ENCODE peak calls at places on chromosome 5, in six cellular contexts. V, O, L, F, S and P are unnamed samples.

GRCh38 chr5:50699737-50700136 is 33.3 kb downstream of the PARP8 start:
- DNase-seq in V (no peak), O (peak), L (no peak), F (no peak), S (no peak), P (no peak)

GRCh38 chr5:139371482-139372435 is 11.3 kb downstream of the SLC23A1 start:
- DNase-seq in V (no peak), O (no peak), L (no peak), F (peak), S (peak), P (no peak)

GRCh38 chr5:34833991-34834793 is 4.8 kb upstream of the TTC23L start:
- DNase-seq in V (no peak), O (no peak), L (no peak), F (no peak), S (no peak), P (no peak)

GRCh38 chr5:9536717-9537116 is 9.2 kb downstream of the SEMA5A start:
- DNase-seq in V (no peak), O (no peak), L (peak), F (no peak), S (peak), P (no peak)

GRCh38 chr5:136032564-136032963 is 3.8 kb downstream of the TGFBI start:
- DNase-seq in V (peak), O (peak), L (no peak), F (no peak), S (no peak), P (no peak)

GRCh38 chr5:149641000-149641576 is 59.8 kb downstream of the ARHGEF37 start:
- DNase-seq in V (no peak), O (no peak), L (peak), F (peak), S (peak), P (no peak)

GRCh38 chr5:142015781-142016533 is 3.1 kb upstream of the GNPDA1 start:
- DNase-seq in V (no peak), O (peak), L (no peak), F (no peak), S (no peak), P (no peak)

GRCh38 chr5:74631088-74631960 is 9.2 kb downstream of the ENC1 start:
- DNase-seq in V (no peak), O (peak), L (no peak), F (no peak), S (no peak), P (no peak)

GRCh38 chr5:111755942-111756353 is 1.0 kb downstream of the NREP start:
- DNase-seq in V (no peak), O (peak), L (no peak), F (no peak), S (no peak), P (no peak)

GRCh38 chr5:111757582-111758283 is 739 bp upstream of the NREP start:
- DNase-seq in V (peak), O (peak), L (peak), F (peak), S (peak), P (peak)

GRCh38 chr5:111755264-111755941 is 1.6 kb downstream of the NREP start:
- DNase-seq in V (no peak), O (no peak), L (no peak), F (no peak), S (no peak), P (no peak)

GRCh38 chr5:111758284-111758628 is 1.3 kb upstream of the NREP start:
- DNase-seq in V (no peak), O (no peak), L (no peak), F (no peak), S (no peak), P (no peak)

GRCh38 chr5:111756701-111757581 is at the start of gene NREP:
- DNase-seq in V (peak), O (peak), L (peak), F (peak), S (peak), P (peak)
- TF ChIP-seq CTCF in V (peak), O (peak), L (peak), F (no peak), S (peak), P (peak)

DNA sequence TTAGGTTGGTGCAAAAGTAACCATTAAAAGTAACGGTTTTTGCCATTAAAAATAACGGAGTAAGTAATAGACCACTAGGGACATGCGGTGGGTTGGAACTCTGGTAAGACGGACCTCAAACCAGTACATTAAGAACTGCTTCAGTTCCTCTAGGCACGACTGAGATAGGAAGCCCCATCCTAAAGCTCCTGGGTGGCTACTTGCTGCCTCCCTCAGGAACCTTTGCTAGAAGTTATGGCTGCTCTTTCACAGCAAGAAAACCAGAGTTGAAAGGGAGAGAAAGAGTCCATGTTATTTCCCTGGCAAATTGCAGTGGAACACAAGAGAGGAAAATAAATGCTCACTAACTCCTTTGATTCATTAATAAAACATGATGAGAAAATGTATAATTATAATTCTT is 47.6 kb downstream of the MCTP1 start:
- DNase-seq in V (no peak), O (no peak), L (no peak), F (no peak), S (no peak), P (no peak)
- TF ChIP-seq CTCF in V (no peak), O (no peak), L (no peak), F (no peak), S (no peak), P (no peak)

GRCh38 chr5:122030251-122030650 is 47.8 kb downstream of the LOX start:
- DNase-seq in V (no peak), O (no peak), L (no peak), F (no peak), S (no peak), P (no peak)
- TF ChIP-seq CTCF in V (no peak), O (no peak), L (no peak), F (no peak), S (no peak), P (no peak)

DNA sequence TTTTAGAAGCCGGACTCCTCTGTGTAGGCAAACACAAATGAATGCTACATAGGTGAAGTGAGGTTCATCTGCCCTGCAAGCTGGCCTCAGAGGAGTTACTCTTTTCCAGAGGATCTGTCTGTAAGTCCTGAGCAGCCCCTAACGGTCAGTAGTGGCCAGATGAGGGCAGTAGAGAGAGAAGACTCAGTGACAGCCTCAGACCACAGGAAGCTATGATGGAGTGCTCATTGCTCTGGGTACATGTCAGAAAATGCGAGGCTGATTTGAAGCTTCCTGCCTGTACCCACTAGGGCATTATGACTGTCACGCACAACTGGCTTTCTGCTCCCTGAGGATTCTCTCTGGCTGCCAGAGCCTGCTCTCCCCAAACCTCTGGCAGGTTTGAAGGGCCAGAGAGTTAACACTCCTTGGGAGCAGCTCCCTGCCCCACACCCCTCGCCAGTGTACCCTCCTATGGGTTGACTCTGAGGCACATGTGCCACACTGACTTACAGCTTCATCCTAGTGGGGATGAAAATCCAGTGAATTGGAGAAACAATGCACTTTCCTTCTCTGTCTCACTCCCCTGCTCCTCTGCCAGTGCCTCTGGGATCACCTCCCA is 141.5 kb downstream of the GABRG2 start:
- DNase-seq in V (no peak), O (peak), L (peak), F (peak), S (no peak), P (peak)
- TF ChIP-seq CTCF in V (peak), O (no peak), L (peak), F (peak), S (no peak), P (peak)

GRCh38 chr5:147400836-147401235 is 109.0 kb downstream of the DPYSL3 start:
- DNase-seq in V (no peak), O (no peak), L (no peak), F (no peak), S (no peak), P (no peak)
- TF ChIP-seq CTCF in V (no peak), O (no peak), L (no peak), F (no peak), S (no peak), P (no peak)